ENCODE peak calls at places on chromosomes 3 and 15, in six cellular contexts. E is coronary artery, P is neural crest cell, G is endothelial cell, C is Panc1, O is heart right ventricle. J is an unnamed sample.

GRCh38 chr3:48077835-48078234 is 61.6 kb upstream of the MAP4 start:
- DNase-seq in E (no peak), P (no peak), G (no peak), C (no peak), O (no peak), J (no peak)

GRCh38 chr3:69948246-69948862 is 51.2 kb upstream of the SAMMSON start:
- DNase-seq in E (no peak), P (no peak), G (no peak), C (no peak), O (no peak), J (no peak)

GRCh38 chr3:129398803-129399144 is 29.7 kb downstream of the EFCAB12 start:
- DNase-seq in E (no peak), P (peak), G (peak), C (no peak), O (no peak), J (peak)

GRCh38 chr15:36737430-36737891 is 158.0 kb downstream of the CDIN1 start:
- DNase-seq in E (no peak), P (no peak), G (no peak), C (no peak), O (no peak), J (no peak)

GRCh38 chr3:174097686-174098085 is 700.1 kb downstream of the NLGN1 start:
- DNase-seq in E (no peak), P (no peak), G (no peak), C (no peak), O (no peak), J (no peak)

GRCh38 chr15:94367726-94368535 is 136.6 kb downstream of the MCTP2 start:
- DNase-seq in E (no peak), P (no peak), G (no peak), C (no peak), O (no peak), J (no peak)

GRCh38 chr15:44541282-44541958 is 4.5 kb downstream of the EIF3J start:
- DNase-seq in E (no peak), P (no peak), G (no peak), C (no peak), O (no peak), J (no peak)

GRCh38 chr3:51386852-51387229 is 1.8 kb downstream of the MANF start:
- DNase-seq in E (peak), P (no peak), G (no peak), C (no peak), O (no peak), J (no peak)

GRCh38 chr15:44662478-44663409 is 718 bp downstream of the SPG11 start:
- DNase-seq in E (peak), P (peak), G (peak), C (no peak), O (peak), J (peak)

GRCh38 chr3:46930945-46931403 is 45.6 kb downstream of the CCDC12 start:
- DNase-seq in E (no peak), P (no peak), G (no peak), C (no peak), O (no peak), J (no peak)

GRCh38 chr3:107956991-107957467 is 133.8 kb downstream of the CD47 start:
- DNase-seq in E (peak), P (no peak), G (no peak), C (no peak), O (peak), J (no peak)

DNA sequence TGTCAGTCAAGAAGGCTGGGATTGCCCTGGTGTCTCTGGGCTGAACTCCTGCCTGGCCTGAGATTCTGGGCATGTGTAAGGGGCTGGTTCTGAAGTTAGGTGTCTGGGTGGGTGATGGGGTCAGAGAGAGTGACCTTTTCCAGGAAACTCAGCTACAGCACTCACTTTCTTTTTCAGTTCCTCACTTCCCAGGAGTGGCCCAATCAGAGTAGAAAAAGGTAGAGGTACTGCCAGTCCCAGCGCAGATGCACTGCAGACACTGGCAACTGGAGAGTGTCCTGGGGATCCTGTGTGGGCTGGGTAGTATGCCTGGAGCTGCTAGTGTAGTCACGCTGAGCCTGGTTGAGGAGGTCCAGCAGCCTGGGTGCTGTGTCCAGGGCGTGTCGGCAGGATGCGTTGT is 46.5 kb upstream of the APEH start:
- DNase-seq in E (no peak), P (no peak), G (no peak), C (no peak), O (no peak), J (no peak)
- TF ChIP-seq CTCF in E (no peak), P (no peak), G (no peak), C (no peak), O (no peak), J (no peak)

DNA sequence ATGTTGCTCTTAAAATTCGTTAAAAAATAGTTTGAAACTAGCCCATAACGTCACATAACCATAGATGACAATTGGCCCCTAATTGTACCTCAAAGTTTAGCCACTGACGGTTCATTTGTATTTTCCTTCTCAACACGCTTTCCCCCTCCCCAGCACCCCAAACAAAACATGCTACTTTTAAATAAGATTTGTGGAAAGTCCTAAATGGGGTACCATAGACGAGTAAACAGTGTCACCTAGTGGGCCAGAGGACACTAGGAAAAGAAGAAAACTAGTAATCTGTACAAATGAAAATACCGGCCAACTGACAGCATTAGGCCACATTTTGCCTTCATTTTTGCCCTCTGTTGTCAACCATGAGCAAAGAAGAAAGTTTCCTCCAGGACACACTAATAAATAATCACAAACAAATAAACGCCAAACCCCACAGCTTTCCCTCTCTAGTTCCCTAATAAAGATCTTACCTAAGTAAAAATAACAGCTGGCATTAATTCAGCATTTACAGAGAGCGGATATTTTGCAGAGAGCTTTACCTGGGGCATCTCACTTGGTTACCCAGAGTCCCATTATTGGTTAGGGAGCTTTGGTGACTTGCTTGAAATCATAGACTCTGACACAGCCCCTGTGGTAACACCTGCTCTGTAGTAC is 175.1 kb upstream of the ATP11B start:
- DNase-seq in E (no peak), P (peak), G (no peak), C (peak), O (no peak), J (no peak)
- TF ChIP-seq CTCF in E (no peak), P (peak), G (peak), C (peak), O (peak), J (no peak)

DNA sequence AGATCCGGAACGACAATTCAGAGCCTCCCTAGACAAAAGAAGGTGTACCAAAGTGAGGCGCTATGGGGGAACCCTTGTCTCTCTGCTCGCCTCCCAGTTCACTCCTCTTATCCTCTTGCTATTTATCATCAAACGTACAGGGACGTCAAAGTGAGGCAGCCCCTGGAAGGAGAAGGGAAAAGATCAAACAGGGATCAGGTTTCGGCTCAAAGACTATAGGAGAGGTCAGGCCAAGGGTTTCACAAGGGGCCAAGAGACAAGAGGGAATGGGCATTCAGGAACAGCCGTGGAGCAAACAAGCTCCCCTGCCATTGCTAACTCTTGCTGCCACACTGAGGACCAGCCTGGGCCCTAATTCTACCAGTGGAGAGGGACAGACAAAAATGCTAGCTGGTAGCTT is 168.6 kb downstream of the GREM1 start:
- DNase-seq in E (no peak), P (no peak), G (no peak), C (no peak), O (no peak), J (no peak)
- TF ChIP-seq CTCF in E (no peak), P (no peak), G (no peak), C (no peak), O (no peak), J (no peak)

DNA sequence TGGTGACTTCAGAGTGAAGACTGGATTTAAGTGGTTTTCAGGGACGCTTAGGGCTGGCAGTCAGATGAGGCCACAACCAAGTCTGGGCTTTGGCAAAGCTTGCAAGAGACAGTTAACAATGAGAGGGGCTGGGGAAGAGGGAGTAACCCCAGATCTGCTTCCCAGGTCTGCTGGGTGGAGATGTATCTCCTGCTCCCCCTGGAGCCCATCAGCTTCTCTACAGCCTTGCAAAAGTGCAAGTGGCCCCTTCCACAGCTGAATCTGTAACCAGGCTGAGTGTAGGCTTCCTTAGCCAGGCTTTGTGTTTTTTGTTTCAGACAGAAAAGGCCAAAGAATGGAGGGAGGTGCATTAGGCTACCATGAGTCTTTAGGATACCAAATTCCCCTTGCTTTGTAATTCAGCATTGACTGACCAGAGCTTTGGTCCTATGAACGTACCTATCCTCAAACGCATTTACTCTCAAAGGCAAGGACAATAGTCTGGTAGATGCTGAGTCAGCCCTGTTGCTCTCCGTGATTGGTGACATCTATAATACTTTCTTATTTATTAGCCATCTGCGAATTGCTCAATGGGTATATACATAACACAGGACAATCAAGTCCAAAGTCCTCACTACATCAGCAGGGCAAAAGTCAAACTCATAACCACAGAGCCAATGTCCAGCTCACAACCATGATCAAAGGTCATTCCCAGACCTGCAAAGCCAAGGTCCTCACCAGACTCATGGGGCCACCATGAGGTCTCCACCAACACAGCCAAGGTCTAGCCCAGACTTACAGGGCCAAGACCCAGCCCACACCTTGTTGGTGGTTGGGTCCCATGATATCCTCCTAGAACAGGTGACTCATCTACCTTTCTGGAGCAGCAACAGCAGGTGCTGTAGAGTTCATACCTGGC is 17.1 kb downstream of the CCDC13 start:
- DNase-seq in E (peak), P (no peak), G (no peak), C (no peak), O (no peak), J (no peak)
- TF ChIP-seq CTCF in E (no peak), P (peak), G (no peak), C (peak), O (peak), J (no peak)

GRCh38 chr15:67383903-67384302 is 129.3 kb downstream of the IQCH start:
- DNase-seq in E (no peak), P (no peak), G (no peak), C (no peak), O (no peak), J (no peak)
- TF ChIP-seq CTCF in E (no peak), P (peak), G (no peak), C (peak), O (no peak), J (no peak)

GRCh38 chr3:172329070-172329469 is 119.2 kb downstream of the GHSR start:
- DNase-seq in E (no peak), P (no peak), G (peak), C (no peak), O (no peak), J (no peak)
- TF ChIP-seq CTCF in E (no peak), P (no peak), G (no peak), C (peak), O (no peak), J (no peak)

DNA sequence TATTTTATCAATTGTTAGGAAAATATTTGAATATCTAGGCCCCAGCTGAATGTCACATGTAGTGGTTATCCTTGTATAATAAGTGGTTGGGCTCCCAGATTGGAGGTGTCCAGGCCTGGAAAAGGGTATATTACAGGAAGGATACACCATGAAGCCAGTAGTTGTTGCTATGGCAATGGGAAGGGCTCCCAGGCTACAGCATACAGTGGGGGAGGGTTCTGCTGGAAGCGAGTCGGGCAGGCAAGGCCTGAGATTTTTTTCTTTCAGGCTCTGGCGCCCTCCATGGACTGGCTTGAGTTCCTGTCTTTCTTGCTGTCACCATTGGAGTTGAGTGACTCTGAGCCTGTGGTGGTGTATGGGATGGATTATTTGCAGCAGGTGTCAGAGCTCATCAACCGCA is 8.9 kb downstream of the ECE2 start:
- DNase-seq in E (no peak), P (peak), G (peak), C (no peak), O (no peak), J (no peak)
- TF ChIP-seq CTCF in E (no peak), P (peak), G (no peak), C (peak), O (peak), J (no peak)

DNA sequence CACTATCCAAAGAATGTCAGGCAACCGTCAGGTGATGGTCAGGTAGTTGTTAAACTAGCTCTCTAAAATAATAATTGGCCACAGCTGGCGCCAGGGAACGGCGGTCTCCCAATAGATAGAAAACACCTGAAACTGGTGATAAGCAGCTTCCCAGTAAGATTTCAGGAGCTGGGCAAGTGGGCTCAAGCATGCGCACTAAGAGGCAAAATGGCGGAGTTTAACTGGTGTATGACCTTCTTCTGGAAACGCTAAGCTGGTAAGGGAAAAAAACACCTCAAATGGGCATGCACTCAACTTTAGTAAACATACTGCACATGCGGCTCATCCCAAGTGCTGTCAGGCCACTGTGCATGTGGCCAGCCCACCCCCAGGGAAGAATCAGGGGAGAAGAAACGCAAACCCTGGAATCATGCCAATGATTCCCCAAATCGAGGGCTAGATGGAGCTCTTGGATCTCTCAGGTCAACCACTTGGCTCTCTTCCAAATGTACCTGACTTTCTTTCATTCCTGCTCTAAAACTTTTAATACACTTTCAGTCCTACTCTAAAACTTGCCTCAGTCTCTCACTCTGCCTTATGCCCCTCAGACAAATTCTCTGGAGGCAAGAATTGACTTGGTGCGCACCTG is 195.0 kb downstream of the ZNF621 start:
- DNase-seq in E (no peak), P (no peak), G (peak), C (no peak), O (no peak), J (no peak)
- TF ChIP-seq CTCF in E (no peak), P (no peak), G (no peak), C (no peak), O (peak), J (no peak)